ENCODE peak calls at places on chromosomes 13 and 19, in five cellular contexts. One of them, this sample, is unnamed.
A peak's percentile ranks its signal among the peaks of the same experiment; 100 is the strongest.

GRCh38 chr19:33297401-33298145 is 4.8 kb downstream of the CEBPA start:
- DNase-seq in breast epithelium: peak; percentile 41
- DNase-seq in cardiac muscle cell: no peak
- DNase-seq in tibial nerve: no peak
- DNase-seq in endodermal cell: peak; percentile 48
- DNase-seq in this sample: peak; percentile 75

GRCh38 chr19:51456541-51457290 is 1.5 kb downstream of the SIGLEC8 start:
- DNase-seq in cardiac muscle cell: no peak
- DNase-seq in breast epithelium: no peak
- DNase-seq in tibial nerve: no peak
- DNase-seq in endodermal cell: no peak
- DNase-seq in this sample: no peak

GRCh38 chr13:34722931-34723330 is 219.1 kb upstream of the NBEA start:
- DNase-seq in cardiac muscle cell: no peak
- DNase-seq in breast epithelium: no peak
- DNase-seq in endodermal cell: no peak
- DNase-seq in tibial nerve: no peak
- DNase-seq in this sample: no peak

GRCh38 chr13:32080328-32080744 is 48.8 kb downstream of the FRY start:
- DNase-seq in tibial nerve: no peak
- DNase-seq in breast epithelium: no peak
- DNase-seq in cardiac muscle cell: no peak
- DNase-seq in endodermal cell: no peak
- DNase-seq in this sample: no peak

GRCh38 chr19:49213791-49214190 is 56.2 kb downstream of the TRPM4 start:
- DNase-seq in endodermal cell: peak; percentile 77
- DNase-seq in tibial nerve: no peak
- DNase-seq in cardiac muscle cell: no peak
- DNase-seq in breast epithelium: no peak
- DNase-seq in this sample: no peak

GRCh38 chr13:32246468-32246867 is 68.7 kb downstream of the ZAR1L start:
- DNase-seq in endodermal cell: peak; percentile 93
- DNase-seq in tibial nerve: peak; percentile 50
- DNase-seq in breast epithelium: no peak
- DNase-seq in cardiac muscle cell: peak; percentile 86
- DNase-seq in this sample: no peak

GRCh38 chr13:89982406-89983085 is 1364.9 kb upstream of the MIR17HG start:
- DNase-seq in endodermal cell: no peak
- DNase-seq in cardiac muscle cell: peak; percentile 65
- DNase-seq in breast epithelium: no peak
- DNase-seq in tibial nerve: no peak
- DNase-seq in this sample: no peak

GRCh38 chr19:5623397-5624153 is 692 bp downstream of the SAFB start:
- DNase-seq in cardiac muscle cell: no peak
- DNase-seq in tibial nerve: no peak
- DNase-seq in endodermal cell: peak; percentile 47
- DNase-seq in breast epithelium: no peak
- DNase-seq in this sample: no peak

GRCh38 chr13:33884506-33885221 is 66.7 kb downstream of the RFC3 start:
- DNase-seq in tibial nerve: no peak
- DNase-seq in cardiac muscle cell: peak; percentile 6
- DNase-seq in breast epithelium: no peak
- DNase-seq in endodermal cell: no peak
- DNase-seq in this sample: no peak

GRCh38 chr19:35347171-35347929 is at the start of gene FFAR1:
- DNase-seq in tibial nerve: peak; percentile 37
- DNase-seq in breast epithelium: peak; percentile 48
- DNase-seq in cardiac muscle cell: no peak
- DNase-seq in endodermal cell: peak; percentile 13
- DNase-seq in this sample: peak; percentile 27

GRCh38 chr19:56476671-56477428 is at the start of gene ZNF667:
- DNase-seq in breast epithelium: no peak
- DNase-seq in tibial nerve: no peak
- DNase-seq in cardiac muscle cell: peak; percentile 31
- DNase-seq in endodermal cell: no peak
- DNase-seq in this sample: no peak

GRCh38 chr19:38139122-38139521 is 84.9 kb downstream of the DPF1 start:
- DNase-seq in cardiac muscle cell: no peak
- DNase-seq in breast epithelium: no peak
- DNase-seq in tibial nerve: no peak
- DNase-seq in endodermal cell: no peak
- DNase-seq in this sample: no peak

GRCh38 chr13:52162279-52163101 is 3.1 kb upstream of the NEK3 start:
- DNase-seq in cardiac muscle cell: peak; percentile 72
- DNase-seq in breast epithelium: no peak
- DNase-seq in tibial nerve: no peak
- DNase-seq in endodermal cell: no peak
- DNase-seq in this sample: no peak

GRCh38 chr13:104586010-104586746 is 1520.0 kb upstream of the SLC10A2 start:
- DNase-seq in cardiac muscle cell: peak; percentile 93
- DNase-seq in tibial nerve: no peak
- DNase-seq in endodermal cell: no peak
- DNase-seq in breast epithelium: no peak
- DNase-seq in this sample: no peak

GRCh38 chr19:40503300-40503699 is 36.5 kb downstream of the SPTBN4 start:
- DNase-seq in tibial nerve: no peak
- DNase-seq in breast epithelium: no peak
- DNase-seq in cardiac muscle cell: no peak
- DNase-seq in endodermal cell: peak; percentile 54
- DNase-seq in this sample: no peak

GRCh38 chr13:25018729-25019115 is 77.2 kb upstream of the PABPC3 start:
- DNase-seq in cardiac muscle cell: no peak
- DNase-seq in breast epithelium: no peak
- DNase-seq in tibial nerve: no peak
- DNase-seq in endodermal cell: peak; percentile 73
- DNase-seq in this sample: no peak

GRCh38 chr13:30319130-30319529 is 11.8 kb upstream of the KATNAL1 start:
- DNase-seq in tibial nerve: no peak
- DNase-seq in endodermal cell: no peak
- DNase-seq in cardiac muscle cell: no peak
- DNase-seq in breast epithelium: no peak
- DNase-seq in this sample: no peak

GRCh38 chr13:37680137-37680536 is 81.6 kb upstream of the POSTN start:
- DNase-seq in breast epithelium: no peak
- DNase-seq in tibial nerve: no peak
- DNase-seq in endodermal cell: no peak
- DNase-seq in cardiac muscle cell: no peak
- DNase-seq in this sample: no peak

GRCh38 chr19:35044317-35045117 is 3.0 kb downstream of the HPN start:
- DNase-seq in endodermal cell: peak; percentile 93
- DNase-seq in cardiac muscle cell: peak; percentile 66
- DNase-seq in breast epithelium: no peak
- DNase-seq in tibial nerve: peak; percentile 78
- DNase-seq in this sample: no peak

GRCh38 chr13:113561417-113562084 is 23.0 kb upstream of the TFDP1 start:
- DNase-seq in tibial nerve: no peak
- DNase-seq in breast epithelium: peak; percentile 34
- DNase-seq in endodermal cell: peak; percentile 47
- DNase-seq in cardiac muscle cell: no peak
- DNase-seq in this sample: peak; percentile 55

GRCh38 chr13:42396901-42397670 is 125.1 kb downstream of the AKAP11 start:
- DNase-seq in breast epithelium: no peak
- DNase-seq in endodermal cell: no peak
- DNase-seq in cardiac muscle cell: no peak
- DNase-seq in tibial nerve: no peak
- DNase-seq in this sample: no peak

GRCh38 chr13:45521292-45521691 is 56.6 kb downstream of the COG3 start:
- DNase-seq in endodermal cell: no peak
- DNase-seq in breast epithelium: no peak
- DNase-seq in tibial nerve: peak; percentile 7
- DNase-seq in cardiac muscle cell: peak; percentile 10
- DNase-seq in this sample: no peak

GRCh38 chr19:19460761-19461265 is 54.5 kb downstream of the TSSK6 start:
- DNase-seq in tibial nerve: peak; percentile 56
- DNase-seq in cardiac muscle cell: peak; percentile 48
- DNase-seq in breast epithelium: no peak
- DNase-seq in endodermal cell: peak; percentile 71
- DNase-seq in this sample: peak; percentile 80

GRCh38 chr19:46693760-46694159 is 23.2 kb downstream of the PRKD2 start:
- DNase-seq in tibial nerve: no peak
- DNase-seq in cardiac muscle cell: no peak
- DNase-seq in endodermal cell: no peak
- DNase-seq in breast epithelium: no peak
- DNase-seq in this sample: no peak

GRCh38 chr19:32611161-32611560 is 30.2 kb downstream of the PDCD5 start:
- DNase-seq in tibial nerve: peak; percentile 51
- DNase-seq in breast epithelium: no peak
- DNase-seq in endodermal cell: no peak
- DNase-seq in cardiac muscle cell: peak; percentile 1
- DNase-seq in this sample: peak; percentile 16

GRCh38 chr19:47445937-47446402 is 25.7 kb downstream of the SLC8A2 start:
- DNase-seq in cardiac muscle cell: peak; percentile 58
- DNase-seq in breast epithelium: no peak
- DNase-seq in endodermal cell: peak; percentile 84
- DNase-seq in tibial nerve: no peak
- DNase-seq in this sample: no peak

GRCh38 chr19:12163841-12164240 is 945 bp downstream of the ZNF136 start:
- DNase-seq in tibial nerve: no peak
- DNase-seq in endodermal cell: no peak
- DNase-seq in cardiac muscle cell: no peak
- DNase-seq in breast epithelium: no peak
- DNase-seq in this sample: no peak

GRCh38 chr13:28819046-28819747 is 942 bp upstream of the MTUS2 start:
- DNase-seq in cardiac muscle cell: peak; percentile 37
- DNase-seq in breast epithelium: no peak
- DNase-seq in tibial nerve: no peak
- DNase-seq in endodermal cell: no peak
- DNase-seq in this sample: no peak

GRCh38 chr13:42696191-42696590 is 85.2 kb upstream of the FAM216B start:
- DNase-seq in cardiac muscle cell: peak; percentile 57
- DNase-seq in endodermal cell: no peak
- DNase-seq in tibial nerve: no peak
- DNase-seq in breast epithelium: no peak
- DNase-seq in this sample: no peak

DNA sequence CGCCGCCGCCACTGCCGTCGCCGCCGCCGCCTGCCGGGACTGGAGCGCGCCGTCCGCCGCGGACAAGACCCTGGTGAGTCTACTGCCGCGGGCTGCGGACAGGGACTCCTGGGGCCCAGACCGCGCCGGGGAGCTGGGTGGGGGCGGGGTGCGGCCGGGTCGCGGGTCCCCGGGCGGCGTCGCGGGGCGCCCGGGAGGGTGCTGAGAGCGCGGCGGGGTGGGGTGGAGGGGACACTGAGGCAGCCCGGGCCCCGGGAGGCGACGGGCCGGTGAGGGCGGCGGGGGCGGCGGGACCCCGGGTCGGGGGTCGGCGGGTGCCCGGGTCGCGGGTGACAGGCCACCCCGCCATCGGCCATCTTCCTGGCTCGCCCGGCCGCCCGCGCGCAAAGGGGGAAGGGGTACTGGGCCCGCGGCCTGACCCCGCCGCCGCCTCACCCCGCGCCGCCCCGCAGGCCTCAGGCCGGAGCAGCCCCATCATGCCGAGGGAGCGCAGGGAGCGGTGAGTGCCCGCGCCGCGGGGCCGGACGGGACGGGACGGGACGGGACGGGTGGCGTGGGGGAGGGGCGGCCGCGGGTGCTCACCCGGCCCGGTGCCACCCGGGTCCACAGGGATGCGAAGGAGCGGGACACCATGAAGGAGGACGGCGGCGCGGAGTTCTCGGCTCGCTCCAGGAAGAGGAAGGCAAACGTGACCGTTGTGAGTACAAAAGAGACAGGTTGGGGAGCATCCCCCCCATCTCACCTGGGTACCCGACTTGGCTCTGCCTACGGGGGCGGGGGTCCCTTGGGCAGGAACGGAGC is 489 bp downstream of the CCNE1 start:
- DNase-seq in tibial nerve: no peak
- DNase-seq in cardiac muscle cell: no peak
- DNase-seq in breast epithelium: no peak
- DNase-seq in endodermal cell: peak; percentile 61
- DNase-seq in this sample: peak; percentile 70
- TF ChIP-seq CTCF in tibial nerve: no peak
- TF ChIP-seq CTCF in cardiac muscle cell: no peak
- TF ChIP-seq CTCF in breast epithelium: no peak
- TF ChIP-seq CTCF in endodermal cell: no peak
- TF ChIP-seq CTCF in this sample: no peak

GRCh38 chr19:58356236-58356970 is 3.1 kb upstream of the A1BG start:
- DNase-seq in endodermal cell: peak; percentile 50
- DNase-seq in breast epithelium: no peak
- DNase-seq in tibial nerve: no peak
- DNase-seq in cardiac muscle cell: peak; percentile 65
- DNase-seq in this sample: no peak
- H3K27ac ChIP-seq in endodermal cell: no peak overlapping the region
- H3K27ac ChIP-seq in breast epithelium: no peak overlapping the region
- H3K27ac ChIP-seq in tibial nerve: no peak overlapping the region
- H3K27ac ChIP-seq in cardiac muscle cell: no peak overlapping the region
- H3K27ac ChIP-seq in this sample: no peak overlapping the region

DNA sequence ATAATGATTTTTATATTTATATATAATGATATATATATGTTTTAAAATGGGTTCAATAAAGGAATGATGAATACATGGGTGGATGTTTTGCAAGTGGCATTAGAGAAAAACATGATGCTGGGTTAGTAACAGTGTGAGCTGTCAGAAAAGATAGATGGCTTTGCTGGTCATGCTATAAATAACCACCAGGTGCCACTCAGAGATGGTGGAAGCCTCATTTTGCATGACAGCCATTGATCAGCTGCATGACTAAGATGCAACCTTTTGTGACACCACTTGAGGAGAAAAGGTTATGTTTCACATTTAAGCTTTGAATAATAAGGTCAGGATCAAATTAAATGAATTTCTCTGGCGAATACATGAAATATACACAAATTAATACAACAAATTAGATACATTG is 737.7 kb downstream of the PCDH9 start:
- DNase-seq in cardiac muscle cell: no peak
- DNase-seq in breast epithelium: no peak
- DNase-seq in endodermal cell: peak; percentile 66
- DNase-seq in tibial nerve: no peak
- DNase-seq in this sample: no peak
- TF ChIP-seq CTCF in cardiac muscle cell: no peak
- TF ChIP-seq CTCF in breast epithelium: no peak
- TF ChIP-seq CTCF in endodermal cell: peak; percentile 80
- TF ChIP-seq CTCF in tibial nerve: no peak
- TF ChIP-seq CTCF in this sample: no peak

DNA sequence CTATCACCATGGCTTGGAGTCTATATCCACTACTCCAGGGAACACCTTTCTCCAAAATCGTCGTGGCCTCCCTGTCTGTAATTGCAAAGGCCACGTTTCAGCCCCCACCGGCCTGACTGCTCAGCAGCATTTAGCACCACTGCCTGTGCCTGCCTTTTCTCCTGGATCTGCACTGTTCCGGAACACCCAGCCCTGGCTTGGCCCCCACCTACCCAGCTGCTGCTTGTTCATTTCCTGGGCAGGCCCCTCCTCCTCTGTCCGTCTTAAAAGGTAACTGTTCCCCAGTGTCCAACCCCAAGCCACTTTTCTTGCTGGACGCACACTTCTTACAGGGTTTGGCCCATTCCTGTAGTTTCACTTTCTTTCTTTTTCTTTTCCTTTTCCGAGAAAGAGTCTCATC is 8.5 kb upstream of the SYT5 start:
- DNase-seq in cardiac muscle cell: peak; percentile 48
- DNase-seq in tibial nerve: no peak
- DNase-seq in endodermal cell: no peak
- DNase-seq in breast epithelium: no peak
- DNase-seq in this sample: no peak
- H3K27ac ChIP-seq in cardiac muscle cell: no peak overlapping the region
- H3K27ac ChIP-seq in tibial nerve: no peak overlapping the region
- H3K27ac ChIP-seq in endodermal cell: no peak overlapping the region
- H3K27ac ChIP-seq in breast epithelium: peak overlapping the region; percentile 92
- H3K27ac ChIP-seq in this sample: peak overlapping the region; percentile 76